ENCODE peak calls at places on chromosomes 13 and 19, in eight cellular contexts. One of them, this sample, is unnamed.
A peak's percentile ranks its signal among the peaks of the same experiment; 100 is the strongest.

GRCh38 chr19:41319500-41320184 is 9.7 kb downstream of the CCDC97 start:
- DNase-seq in A673: no peak
- DNase-seq in small intestine: no peak
- DNase-seq in heart left ventricle: no peak
- DNase-seq in SJSA1: no peak
- DNase-seq in heart right ventricle: no peak
- DNase-seq in A549: no peak
- DNase-seq in esophagus muscularis mucosa: no peak
- DNase-seq in this sample: no peak

GRCh38 chr19:51370230-51370629 is 1.4 kb upstream of the CLDND2 start:
- DNase-seq in A673: no peak
- DNase-seq in small intestine: no peak
- DNase-seq in heart left ventricle: no peak
- DNase-seq in SJSA1: no peak
- DNase-seq in heart right ventricle: no peak
- DNase-seq in A549: no peak
- DNase-seq in esophagus muscularis mucosa: no peak
- DNase-seq in this sample: no peak

GRCh38 chr13:26604784-26605183 is 47.3 kb downstream of the WASF3 start:
- DNase-seq in A673: no peak
- DNase-seq in small intestine: no peak
- DNase-seq in heart left ventricle: no peak
- DNase-seq in SJSA1: no peak
- DNase-seq in heart right ventricle: peak; percentile 47
- DNase-seq in A549: no peak
- DNase-seq in esophagus muscularis mucosa: no peak
- DNase-seq in this sample: peak; percentile 87

GRCh38 chr19:12985049-12985776 is 10.1 kb upstream of the NFIX start:
- DNase-seq in A673: no peak
- DNase-seq in small intestine: peak; percentile 92
- DNase-seq in heart left ventricle: peak; percentile 68
- DNase-seq in SJSA1: peak; percentile 54
- DNase-seq in heart right ventricle: peak; percentile 51
- DNase-seq in A549: no peak
- DNase-seq in esophagus muscularis mucosa: peak; percentile 92
- DNase-seq in this sample: peak; percentile 72

GRCh38 chr19:37933965-37934364 is 27.0 kb downstream of the SIPA1L3 start:
- DNase-seq in A673: no peak
- DNase-seq in small intestine: peak; percentile 92
- DNase-seq in heart left ventricle: peak; percentile 68
- DNase-seq in SJSA1: no peak
- DNase-seq in heart right ventricle: peak; percentile 48
- DNase-seq in A549: peak; percentile 67
- DNase-seq in esophagus muscularis mucosa: no peak
- DNase-seq in this sample: no peak

GRCh38 chr13:19075418-19075817 is 106.2 kb downstream of the TUBA3C start:
- DNase-seq in A673: no peak
- DNase-seq in small intestine: no peak
- DNase-seq in heart left ventricle: no peak
- DNase-seq in SJSA1: no peak
- DNase-seq in heart right ventricle: no peak
- DNase-seq in A549: no peak
- DNase-seq in esophagus muscularis mucosa: no peak
- DNase-seq in this sample: no peak

GRCh38 chr13:28611654-28612131 is 47.2 kb upstream of the POMP start:
- DNase-seq in A673: peak; percentile 48
- DNase-seq in small intestine: no peak
- DNase-seq in heart left ventricle: no peak
- DNase-seq in SJSA1: no peak
- DNase-seq in heart right ventricle: no peak
- DNase-seq in A549: no peak
- DNase-seq in esophagus muscularis mucosa: no peak
- DNase-seq in this sample: no peak

GRCh38 chr19:48999481-49000325 is 6.0 kb downstream of the RUVBL2 start:
- DNase-seq in A673: peak; percentile 89
- DNase-seq in small intestine: peak; percentile 64
- DNase-seq in heart left ventricle: no peak
- DNase-seq in SJSA1: peak; percentile 67
- DNase-seq in heart right ventricle: peak; percentile 52
- DNase-seq in A549: peak; percentile 85
- DNase-seq in esophagus muscularis mucosa: no peak
- DNase-seq in this sample: no peak

GRCh38 chr19:51407631-51408131 is 9.8 kb downstream of the SIGLEC10 start:
- DNase-seq in A673: no peak
- DNase-seq in small intestine: peak; percentile 59
- DNase-seq in heart left ventricle: no peak
- DNase-seq in SJSA1: no peak
- DNase-seq in heart right ventricle: no peak
- DNase-seq in A549: peak; percentile 72
- DNase-seq in esophagus muscularis mucosa: no peak
- DNase-seq in this sample: no peak

GRCh38 chr13:112686364-112686763 is 3.5 kb upstream of the ATP11A start:
- DNase-seq in A673: no peak
- DNase-seq in small intestine: no peak
- DNase-seq in heart left ventricle: no peak
- DNase-seq in SJSA1: no peak
- DNase-seq in heart right ventricle: no peak
- DNase-seq in A549: no peak
- DNase-seq in esophagus muscularis mucosa: no peak
- DNase-seq in this sample: peak; percentile 34

GRCh38 chr13:57631607-57632275 is at the start of gene PCDH17:
- DNase-seq in A673: peak; percentile 90
- DNase-seq in small intestine: no peak
- DNase-seq in heart left ventricle: peak; percentile 57
- DNase-seq in SJSA1: no peak
- DNase-seq in heart right ventricle: peak; percentile 32
- DNase-seq in A549: no peak
- DNase-seq in esophagus muscularis mucosa: no peak
- DNase-seq in this sample: peak; percentile 70

GRCh38 chr13:90867336-90867683 is 480.2 kb upstream of the MIR17HG start:
- DNase-seq in A673: peak; percentile 82
- DNase-seq in small intestine: peak; percentile 78
- DNase-seq in heart left ventricle: peak; percentile 36
- DNase-seq in SJSA1: peak; percentile 47
- DNase-seq in heart right ventricle: peak; percentile 34
- DNase-seq in A549: peak; percentile 75
- DNase-seq in esophagus muscularis mucosa: no peak
- DNase-seq in this sample: peak; percentile 63

GRCh38 chr19:58558066-58558622 is at the start of gene UBE2M:
- DNase-seq in A673: no peak
- DNase-seq in small intestine: peak; percentile 42
- DNase-seq in heart left ventricle: peak; percentile 68
- DNase-seq in SJSA1: peak; percentile 62
- DNase-seq in heart right ventricle: peak; percentile 63
- DNase-seq in A549: peak; percentile 42
- DNase-seq in esophagus muscularis mucosa: no peak
- DNase-seq in this sample: peak; percentile 69

GRCh38 chr13:77918391-77919261 is at the start of gene EDNRB:
- DNase-seq in A673: peak; percentile 81
- DNase-seq in small intestine: no peak
- DNase-seq in heart left ventricle: peak; percentile 61
- DNase-seq in SJSA1: no peak
- DNase-seq in heart right ventricle: peak; percentile 56
- DNase-seq in A549: no peak
- DNase-seq in esophagus muscularis mucosa: no peak
- DNase-seq in this sample: no peak

GRCh38 chr13:81872581-81872980 is 1531.7 kb upstream of the SPRY2 start:
- DNase-seq in A673: peak; percentile 16
- DNase-seq in small intestine: peak; percentile 35
- DNase-seq in heart left ventricle: no peak
- DNase-seq in SJSA1: no peak
- DNase-seq in heart right ventricle: no peak
- DNase-seq in A549: peak; percentile 14
- DNase-seq in esophagus muscularis mucosa: no peak
- DNase-seq in this sample: no peak

GRCh38 chr13:41675306-41675705 is 218.0 kb downstream of the RGCC start:
- DNase-seq in A673: no peak
- DNase-seq in small intestine: no peak
- DNase-seq in heart left ventricle: no peak
- DNase-seq in SJSA1: no peak
- DNase-seq in heart right ventricle: no peak
- DNase-seq in A549: no peak
- DNase-seq in esophagus muscularis mucosa: no peak
- DNase-seq in this sample: no peak

GRCh38 chr19:47886010-47886559 is at the start of gene SULT2A1:
- DNase-seq in A673: no peak
- DNase-seq in small intestine: peak; percentile 86
- DNase-seq in heart left ventricle: no peak
- DNase-seq in SJSA1: no peak
- DNase-seq in heart right ventricle: no peak
- DNase-seq in A549: no peak
- DNase-seq in esophagus muscularis mucosa: no peak
- DNase-seq in this sample: no peak
- H3K4me3 ChIP-seq in A673: no peak within 1 kb of the TSS
- H3K4me3 ChIP-seq in small intestine: no peak within 1 kb of the TSS
- H3K4me3 ChIP-seq in heart left ventricle: no peak within 1 kb of the TSS
- H3K4me3 ChIP-seq in SJSA1: no peak within 1 kb of the TSS
- H3K4me3 ChIP-seq in heart right ventricle: no peak within 1 kb of the TSS
- H3K4me3 ChIP-seq in A549: no peak within 1 kb of the TSS
- H3K4me3 ChIP-seq in esophagus muscularis mucosa: no peak within 1 kb of the TSS
- H3K4me3 ChIP-seq in this sample: no peak within 1 kb of the TSS

GRCh38 chr13:45194081-45194939 is 6.5 kb downstream of the KCTD4 start:
- DNase-seq in A673: peak; percentile 58
- DNase-seq in small intestine: no peak
- DNase-seq in heart left ventricle: peak; percentile 45
- DNase-seq in SJSA1: no peak
- DNase-seq in heart right ventricle: peak; percentile 23
- DNase-seq in A549: peak; percentile 33
- DNase-seq in esophagus muscularis mucosa: no peak
- DNase-seq in this sample: peak; percentile 67
- H3K4me1 ChIP-seq in A673: peaks cover 22% of the 10 kb centered on the region
- H3K4me1 ChIP-seq in small intestine: no peaks in the 10 kb centered on the region
- H3K4me1 ChIP-seq in heart left ventricle: peaks cover 6% of the 10 kb centered on the region
- H3K4me1 ChIP-seq in SJSA1: peaks cover 23% of the 10 kb centered on the region
- H3K4me1 ChIP-seq in heart right ventricle: peaks cover 7% of the 10 kb centered on the region
- H3K4me1 ChIP-seq in A549: peaks cover 40% of the 10 kb centered on the region
- H3K4me1 ChIP-seq in esophagus muscularis mucosa: no peaks in the 10 kb centered on the region
- H3K4me1 ChIP-seq in this sample: peaks cover 3% of the 10 kb centered on the region

DNA sequence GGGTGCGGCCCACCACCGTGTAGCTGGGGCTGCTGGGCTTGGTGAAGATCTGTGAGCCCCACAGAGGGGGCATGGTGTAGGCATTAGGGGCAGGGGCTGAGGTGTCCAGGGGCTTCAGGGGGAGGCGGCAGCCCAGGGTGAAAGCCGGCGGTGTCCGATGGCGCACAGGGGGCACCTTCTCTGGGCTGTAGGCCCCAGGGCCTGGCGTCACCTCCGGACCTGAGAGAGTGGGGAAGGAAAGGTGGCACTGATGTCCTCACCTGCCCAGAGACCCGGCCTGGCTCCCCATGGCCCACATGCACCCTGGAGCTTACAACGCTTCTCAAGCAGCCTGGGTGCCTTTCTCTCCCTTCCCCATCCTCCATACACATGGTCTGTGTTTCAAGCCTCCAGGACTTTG is 3.3 kb upstream of the SHC2 start:
- DNase-seq in A673: no peak
- DNase-seq in small intestine: no peak
- DNase-seq in heart left ventricle: no peak
- DNase-seq in SJSA1: no peak
- DNase-seq in heart right ventricle: no peak
- DNase-seq in A549: no peak
- DNase-seq in esophagus muscularis mucosa: no peak
- DNase-seq in this sample: no peak
- H3K4me3 ChIP-seq in A673: no peak overlapping the region
- H3K4me3 ChIP-seq in small intestine: no peak overlapping the region
- H3K4me3 ChIP-seq in heart left ventricle: no peak overlapping the region
- H3K4me3 ChIP-seq in SJSA1: no peak overlapping the region
- H3K4me3 ChIP-seq in heart right ventricle: no peak overlapping the region
- H3K4me3 ChIP-seq in A549: no peak overlapping the region
- H3K4me3 ChIP-seq in esophagus muscularis mucosa: no peak overlapping the region
- H3K4me3 ChIP-seq in this sample: no peak overlapping the region

GRCh38 chr13:21037656-21038055 is 23.7 kb downstream of the LATS2 start:
- DNase-seq in A673: no peak
- DNase-seq in small intestine: no peak
- DNase-seq in heart left ventricle: no peak
- DNase-seq in SJSA1: no peak
- DNase-seq in heart right ventricle: no peak
- DNase-seq in A549: no peak
- DNase-seq in esophagus muscularis mucosa: no peak
- DNase-seq in this sample: no peak

GRCh38 chr13:21034602-21035190 is 26.7 kb downstream of the LATS2 start:
- DNase-seq in A673: no peak
- DNase-seq in small intestine: no peak
- DNase-seq in heart left ventricle: peak; percentile 57
- DNase-seq in SJSA1: no peak
- DNase-seq in heart right ventricle: peak; percentile 37
- DNase-seq in A549: no peak
- DNase-seq in esophagus muscularis mucosa: no peak
- DNase-seq in this sample: no peak

GRCh38 chr13:21043898-21044297 is 17.5 kb downstream of the LATS2 start:
- DNase-seq in A673: peak; percentile 70
- DNase-seq in small intestine: no peak
- DNase-seq in heart left ventricle: no peak
- DNase-seq in SJSA1: no peak
- DNase-seq in heart right ventricle: no peak
- DNase-seq in A549: no peak
- DNase-seq in esophagus muscularis mucosa: no peak
- DNase-seq in this sample: no peak

GRCh38 chr13:21040120-21040834 is 21.1 kb downstream of the LATS2 start:
- DNase-seq in A673: no peak
- DNase-seq in small intestine: no peak
- DNase-seq in heart left ventricle: no peak
- DNase-seq in SJSA1: no peak
- DNase-seq in heart right ventricle: no peak
- DNase-seq in A549: no peak
- DNase-seq in esophagus muscularis mucosa: peak; percentile 66
- DNase-seq in this sample: peak; percentile 10

GRCh38 chr13:21039097-21039800 is 22.1 kb downstream of the LATS2 start:
- DNase-seq in A673: peak; percentile 83
- DNase-seq in small intestine: no peak
- DNase-seq in heart left ventricle: no peak
- DNase-seq in SJSA1: no peak
- DNase-seq in heart right ventricle: no peak
- DNase-seq in A549: no peak
- DNase-seq in esophagus muscularis mucosa: peak; percentile 34
- DNase-seq in this sample: peak; percentile 9
- H3K4me1 ChIP-seq in A673: peaks cover 59% of the 10 kb centered on the region
- H3K4me1 ChIP-seq in small intestine: no peaks in the 10 kb centered on the region
- H3K4me1 ChIP-seq in heart left ventricle: peaks cover 47% of the 10 kb centered on the region
- H3K4me1 ChIP-seq in SJSA1: peaks cover 23% of the 10 kb centered on the region
- H3K4me1 ChIP-seq in heart right ventricle: peaks cover 60% of the 10 kb centered on the region
- H3K4me1 ChIP-seq in A549: peaks cover 11% of the 10 kb centered on the region
- H3K4me1 ChIP-seq in esophagus muscularis mucosa: peaks cover 97% of the 10 kb centered on the region
- H3K4me1 ChIP-seq in this sample: peaks cover 19% of the 10 kb centered on the region

GRCh38 chr13:32736648-32737047 is 150.4 kb downstream of the PDS5B start:
- DNase-seq in A673: no peak
- DNase-seq in small intestine: peak; percentile 14
- DNase-seq in heart left ventricle: no peak
- DNase-seq in SJSA1: no peak
- DNase-seq in heart right ventricle: no peak
- DNase-seq in A549: no peak
- DNase-seq in esophagus muscularis mucosa: no peak
- DNase-seq in this sample: no peak
- H3K4me3 ChIP-seq in A673: no peak overlapping the region
- H3K4me3 ChIP-seq in small intestine: no peak overlapping the region
- H3K4me3 ChIP-seq in heart left ventricle: no peak overlapping the region
- H3K4me3 ChIP-seq in SJSA1: no peak overlapping the region
- H3K4me3 ChIP-seq in heart right ventricle: no peak overlapping the region
- H3K4me3 ChIP-seq in A549: no peak overlapping the region
- H3K4me3 ChIP-seq in esophagus muscularis mucosa: peak overlapping the region; percentile 34
- H3K4me3 ChIP-seq in this sample: peak overlapping the region; percentile 41